ENCODE peak calls at places on chromosomes 11 and 22, in five cellular contexts. D is substantia nigra; W is astrocyte of the cerebellum; P is stimulated activated CD4-positive, alpha-beta T cell treated with anti-CD3 and anti-CD28 coated beads, Interleukin-1b, Interleukin-23, amount 100 ng/mL, for 1 hour; M is MCF 10A. H is an unnamed sample.

GRCh38 chr22:46884365-46884764 is 121.9 kb downstream of the TBC1D22A start:
- DNase-seq in D (no peak), P (no peak), W (no peak), M (no peak), H (no peak)

GRCh38 chr11:110479445-110480101 is 49.8 kb downstream of the FDX1 start:
- DNase-seq in M (peak), P (no peak), D (peak), W (peak), H (peak)

GRCh38 chr11:131109256-131109655 is 193.0 kb upstream of the SNX19 start:
- DNase-seq in P (no peak), M (no peak), W (no peak), D (no peak), H (peak)

GRCh38 chr11:36243641-36244040 is 45.6 kb downstream of the COMMD9 start:
- DNase-seq in P (no peak), W (no peak), M (no peak), D (no peak), H (no peak)

GRCh38 chr11:66936326-66936725 is 21.9 kb downstream of the PC start:
- DNase-seq in W (peak), P (no peak), M (peak), D (no peak), H (peak)

GRCh38 chr11:21810650-21811049 is 382.2 kb upstream of the ANO5 start:
- DNase-seq in D (no peak), P (no peak), M (peak), W (no peak), H (no peak)

GRCh38 chr11:85590848-85591483 is 36.2 kb downstream of the DLG2 start:
- DNase-seq in P (no peak), D (no peak), M (peak), W (peak), H (peak)

GRCh38 chr11:10095412-10096207 is 198.4 kb downstream of the SBF2 start:
- DNase-seq in D (no peak), M (no peak), P (no peak), W (no peak), H (no peak)

H was measured in AG04450.